ENCODE peak calls at places on chromosomes 12 and 14, in six cellular contexts. X is posterior cingulate gyrus; N is nephron progenitor cell; C is PC-3; A is stimulated activated CD4-positive, alpha-beta T cell treated with anti-CD3 and anti-CD28 coated beads, Interleukin-4, amount 100 ng/mL, for 48 hours; Y is hippocampal formation. H is an unnamed sample.

GRCh38 chr14:49497725-49498348 is 88.3 kb downstream of the RPS29 start:
- DNase-seq in Y (peak), N (peak), C (peak), X (no peak), A (no peak), H (no peak)

GRCh38 chr14:102777711-102778615 is 714 bp downstream of the TRAF3 start:
- DNase-seq in A (no peak), C (peak), X (no peak), N (peak), Y (no peak), H (no peak)

GRCh38 chr14:38553586-38553985 is 297.7 kb upstream of the CLEC14A start:
- DNase-seq in A (no peak), C (peak), X (no peak), Y (peak), N (no peak), H (no peak)

GRCh38 chr12:26795899-26796298 is 37.1 kb downstream of the ITPR2 start:
- DNase-seq in X (no peak), C (no peak), N (no peak), A (no peak), Y (no peak), H (no peak)

GRCh38 chr12:108714866-108715265 is 16.5 kb downstream of the CORO1C start:
- DNase-seq in A (no peak), Y (no peak), N (no peak), X (no peak), C (no peak), H (no peak)

GRCh38 chr12:113899844-113900471 is 66.2 kb downstream of the RBM19 start:
- DNase-seq in Y (no peak), X (no peak), A (no peak), C (no peak), N (no peak), H (peak)

GRCh38 chr12:90773526-90773925 is 181.4 kb downstream of the CCER1 start:
- DNase-seq in N (no peak), X (no peak), C (no peak), Y (no peak), A (no peak), H (no peak)

GRCh38 chr14:24274101-24274543 is 2.7 kb upstream of the RABGGTA start:
- DNase-seq in A (peak), Y (no peak), N (no peak), X (no peak), C (peak), H (no peak)

GRCh38 chr12:104622942-104623341 is 166.2 kb downstream of the CHST11 start:
- DNase-seq in A (no peak), X (no peak), C (no peak), Y (no peak), N (no peak), H (no peak)

H was measured in nucleus accumbens.